ENCODE peak calls at places on chromosomes 4 and X, in four cellular contexts. C is GM12878, Y is K562, R is H1. W is an unnamed sample.
A peak's percentile ranks its signal among the peaks of the same experiment; 100 is the strongest.

GRCh38 chr4:23005691-23006090 is 313.0 kb downstream of the GBA3 start:
- DNase-seq in C (no peak), Y (no peak), R (no peak), W (no peak)

GRCh38 chr4:16931906-16932305 is 33.5 kb upstream of the LDB2 start:
- DNase-seq in C (no peak), Y (no peak), R (no peak), W (no peak)

GRCh38 chrX:14697453-14697852 is 168.1 kb downstream of the GLRA2 start:
- DNase-seq in C (no peak), Y (peak; percentile 9), R (peak; percentile 55), W (peak; percentile 59)

GRCh38 chr4:102343964-102344519 is 1.2 kb downstream of the SLC39A8 start:
- DNase-seq in C (peak; percentile 21), Y (peak; percentile 30), R (no peak), W (no peak)

GRCh38 chr4:76485450-76485849 is 50.4 kb downstream of the SHROOM3 start:
- DNase-seq in C (no peak), Y (no peak), R (no peak), W (no peak)

GRCh38 chr4:23788460-23788859 is 101.4 kb downstream of the PPARGC1A start:
- DNase-seq in C (no peak), Y (no peak), R (no peak), W (no peak)

GRCh38 chr4:95027906-95028618 is 270.3 kb downstream of the BMPR1B start:
- DNase-seq in C (no peak), Y (no peak), R (no peak), W (no peak)

GRCh38 chr4:123755655-123756054 is 359.1 kb downstream of the SPRY1 start:
- DNase-seq in C (no peak), Y (no peak), R (no peak), W (no peak)

GRCh38 chr4:38989487-38989886 is 42.7 kb downstream of the TMEM156 start:
- DNase-seq in C (no peak), Y (no peak), R (no peak), W (no peak)

GRCh38 chrX:117120700-117121099 is 657.9 kb upstream of the CT83 start:
- DNase-seq in C (no peak), Y (no peak), R (no peak), W (no peak)

GRCh38 chrX:152733261-152733975 is at the start of the genes CSAG1 and MAGEA12:
- DNase-seq in C (no peak), Y (peak; percentile 86), R (no peak), W (peak; percentile 81)

GRCh38 chrX:70033348-70033747 is 16.4 kb downstream of the AWAT2 start:
- DNase-seq in C (no peak), Y (peak; percentile 58), R (peak; percentile 69), W (peak; percentile 52)

GRCh38 chr4:18318682-18319410 is 297.3 kb upstream of the LCORL start:
- DNase-seq in C (no peak), Y (no peak), R (no peak), W (peak; percentile 80)

DNA sequence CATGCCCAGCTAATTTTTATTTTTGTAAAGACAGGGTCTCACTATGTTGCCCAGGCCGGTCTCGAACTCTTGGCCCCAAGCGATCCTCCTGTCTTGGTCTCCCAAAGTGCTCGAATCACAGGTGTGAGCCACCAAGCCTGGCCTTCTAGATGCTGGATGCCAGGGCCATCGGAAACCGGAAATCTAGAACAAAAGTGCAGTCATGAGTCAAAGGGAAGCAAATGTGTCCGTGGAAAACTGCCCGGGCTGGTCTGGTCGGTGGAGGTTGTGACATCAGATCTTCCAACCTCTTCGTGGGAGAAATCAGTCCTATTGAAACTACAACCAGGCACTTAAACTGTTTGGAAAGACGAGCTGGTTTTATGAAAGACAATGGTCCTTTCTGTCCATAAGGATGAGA is 92.3 kb upstream of the SHOX start:
- DNase-seq in C (no peak), Y (no peak), R (no peak), W (no peak)
- TF ChIP-seq NRF1 in C (no peak), Y (no peak), R (no peak), W (no peak)

DNA sequence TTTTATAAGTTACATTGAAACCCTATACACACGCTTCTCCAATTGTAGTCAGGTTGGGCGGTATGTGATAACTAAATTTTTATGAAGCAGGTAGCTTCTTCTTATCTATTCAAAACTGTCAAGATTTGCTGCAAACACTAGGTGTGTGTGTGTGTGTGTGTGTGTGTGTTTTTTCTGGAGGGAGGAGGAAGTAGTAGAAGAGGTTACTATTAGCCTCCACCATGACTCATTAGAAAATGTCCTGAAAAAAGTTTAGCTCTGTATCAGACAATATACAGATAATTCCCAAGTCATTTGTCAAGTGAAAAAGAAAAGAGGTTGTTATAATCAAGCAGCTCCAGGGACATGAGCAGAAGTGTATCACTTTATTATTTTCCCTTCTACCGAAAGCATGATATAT is 33.9 kb downstream of the PCDH7 start:
- DNase-seq in C (no peak), Y (no peak), R (no peak), W (no peak)
- TF ChIP-seq YY1 in C (no peak), Y (no peak), R (no peak), W (no peak)

DNA sequence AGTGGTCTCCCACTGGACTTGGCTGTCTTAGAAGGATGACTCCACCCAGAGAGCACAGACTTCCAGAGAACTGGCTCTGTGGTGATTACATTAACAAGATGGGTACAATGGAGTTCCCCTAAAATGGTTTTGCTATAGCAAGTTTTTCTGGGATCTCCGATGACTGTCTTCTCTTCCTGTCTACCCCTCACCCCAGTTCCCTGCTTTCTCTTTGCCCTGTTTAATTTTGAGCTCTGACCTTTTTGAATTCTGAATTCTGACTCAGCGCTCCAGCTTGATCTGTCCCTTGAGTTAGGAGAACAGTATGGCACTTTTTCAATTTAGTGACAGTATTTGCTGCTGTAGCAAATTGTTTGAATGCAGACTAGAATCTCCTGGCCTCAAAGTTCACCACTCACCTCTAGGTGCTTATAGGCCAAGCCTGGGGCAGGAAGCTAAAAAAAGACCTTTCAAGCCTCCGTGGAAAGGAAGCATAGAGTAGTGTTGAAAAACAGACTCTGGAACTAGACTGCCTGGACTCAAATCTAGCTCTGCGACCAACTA is 7.0 kb downstream of the MSN start:
- DNase-seq in C (no peak), Y (no peak), R (no peak), W (no peak)
- TF ChIP-seq NRF1 in C (no peak), Y (no peak), R (no peak), W (no peak)

GRCh38 chr4:186193851-186194250 is 2.5 kb downstream of the CYP4V2 start:
- DNase-seq in C (no peak), Y (no peak), R (no peak), W (no peak)

GRCh38 chr4:186191266-186192067 is at the start of gene CYP4V2:
- DNase-seq in C (peak; percentile 48), Y (peak; percentile 89), R (peak; percentile 83), W (peak; percentile 90)

GRCh38 chr4:186190456-186191265 is 706 bp upstream of the CYP4V2 start:
- DNase-seq in C (no peak), Y (peak; percentile 68), R (peak; percentile 61), W (peak; percentile 86)

GRCh38 chr4:186189656-186190055 is 1.7 kb upstream of the CYP4V2 start:
- DNase-seq in C (no peak), Y (no peak), R (no peak), W (no peak)

DNA sequence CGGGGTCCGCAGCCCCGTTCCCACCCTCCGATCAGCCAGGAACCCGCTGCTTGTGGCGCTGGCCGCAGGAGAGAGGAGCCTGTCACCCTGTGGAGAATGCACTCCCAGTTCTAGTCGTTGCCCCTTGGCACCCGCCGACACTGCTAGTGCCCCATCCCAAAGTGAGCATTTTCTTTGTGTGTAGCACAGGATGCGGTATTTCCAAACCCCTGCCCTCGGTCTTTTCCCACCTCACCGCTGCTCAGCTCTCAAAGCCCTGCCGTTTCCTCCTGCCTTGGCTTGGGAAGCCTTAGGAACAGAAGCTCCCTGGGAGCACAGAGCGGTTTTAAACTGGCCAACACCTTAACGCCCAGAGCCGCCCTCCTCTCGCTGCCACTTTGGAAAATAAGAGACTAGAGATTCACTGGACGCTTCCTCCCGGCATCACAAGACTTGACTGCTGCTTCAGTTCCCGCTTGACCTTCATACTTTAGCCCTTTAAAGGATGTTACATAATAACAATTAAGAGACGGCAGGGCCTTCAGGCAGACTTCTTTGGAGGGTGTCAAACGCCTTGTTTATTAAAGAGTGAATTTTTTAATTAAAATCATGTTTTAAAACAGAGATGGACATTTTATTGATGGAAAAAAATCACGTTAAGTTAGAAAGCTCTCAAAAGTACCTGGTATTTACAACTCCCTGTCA is 843 bp downstream of the CYP4V2 start:
- DNase-seq in C (no peak), Y (no peak), R (peak; percentile 72), W (no peak)
- TF ChIP-seq YY1 in C (no peak), Y (no peak), R (no peak), W (no peak)

GRCh38 chrX:34586936-34587335 is 70.1 kb downstream of the TMEM47 start:
- DNase-seq in C (no peak), Y (no peak), R (no peak), W (no peak)

GRCh38 chrX:34586507-34586906 is 70.6 kb downstream of the TMEM47 start:
- DNase-seq in C (no peak), Y (no peak), R (no peak), W (no peak)

GRCh38 chrX:34580069-34580468 is 77.0 kb downstream of the TMEM47 start:
- DNase-seq in C (no peak), Y (no peak), R (no peak), W (no peak)

GRCh38 chrX:34584781-34585180 is 72.3 kb downstream of the TMEM47 start:
- DNase-seq in C (no peak), Y (no peak), R (no peak), W (no peak)

GRCh38 chrX:34585561-34585960 is 71.5 kb downstream of the TMEM47 start:
- DNase-seq in C (no peak), Y (no peak), R (no peak), W (no peak)
- TF ChIP-seq NRF1 in C (no peak), Y (no peak), R (no peak), W (no peak)

GRCh38 chr4:13627185-13627605 is 330 bp downstream of the BOD1L1 start:
- DNase-seq in C (no peak), Y (no peak), R (no peak), W (no peak)
- TF ChIP-seq YY1 in C (no peak), Y (no peak), R (no peak), W (no peak)

W was measured in SK-N-SH.